ENCODE peak calls at places on chromosomes 2 and 18, in five cellular contexts. R is tibial artery, E is ascending aorta, X is transverse colon, S is fibroblast of lung. L is an unnamed sample. For H3K4me1, the result is how much of the 10 kb centered on the place peaks cover.

GRCh38 chr18:58592223-58593214 is 36.4 kb downstream of the ALPK2 start:
- DNase-seq in E (no peak), S (no peak), R (no peak), X (no peak), L (no peak)

GRCh38 chr2:144111443-144111842 is 408.5 kb downstream of the ZEB2 start:
- DNase-seq in X (no peak), R (no peak), S (peak), E (no peak), L (peak)

GRCh38 chr2:236177604-236177966 is 9.4 kb upstream of the GBX2 start:
- DNase-seq in S (no peak), R (no peak), X (peak), E (no peak), L (peak)

GRCh38 chr2:177295479-177295878 is 31.0 kb upstream of the NFE2L2 start:
- DNase-seq in S (peak), E (no peak), R (no peak), X (no peak), L (no peak)

GRCh38 chr2:223995569-223995968 is 38.3 kb downstream of the MRPL44 start:
- DNase-seq in S (peak), X (no peak), R (no peak), E (no peak), L (no peak)

GRCh38 chr2:169982929-169983328 is 155.7 kb downstream of the UBR3 start:
- DNase-seq in E (no peak), X (no peak), R (no peak), S (no peak), L (no peak)

GRCh38 chr2:10363861-10364610 is 61.3 kb downstream of the HPCAL1 start:
- DNase-seq in E (no peak), X (no peak), S (no peak), R (no peak), L (no peak)

GRCh38 chr2:58981237-58981636 is 740.1 kb upstream of the FANCL start:
- DNase-seq in S (no peak), E (no peak), X (no peak), R (no peak), L (no peak)

GRCh38 chr2:109255594-109255993 is 126.6 kb downstream of the SH3RF3 start:
- DNase-seq in R (no peak), E (peak), S (no peak), X (no peak), L (no peak)

GRCh38 chr18:7921938-7922587 is 354.9 kb downstream of the PTPRM start:
- DNase-seq in S (peak), R (no peak), E (no peak), X (no peak), L (no peak)

GRCh38 chr2:171083426-171083825 is 77.3 kb downstream of the TLK1 start:
- DNase-seq in E (no peak), X (no peak), S (no peak), R (no peak), L (no peak)

GRCh38 chr2:54446625-54447024 is 9.5 kb upstream of the SPTBN1 start:
- DNase-seq in X (no peak), S (no peak), R (no peak), E (no peak), L (no peak)

DNA sequence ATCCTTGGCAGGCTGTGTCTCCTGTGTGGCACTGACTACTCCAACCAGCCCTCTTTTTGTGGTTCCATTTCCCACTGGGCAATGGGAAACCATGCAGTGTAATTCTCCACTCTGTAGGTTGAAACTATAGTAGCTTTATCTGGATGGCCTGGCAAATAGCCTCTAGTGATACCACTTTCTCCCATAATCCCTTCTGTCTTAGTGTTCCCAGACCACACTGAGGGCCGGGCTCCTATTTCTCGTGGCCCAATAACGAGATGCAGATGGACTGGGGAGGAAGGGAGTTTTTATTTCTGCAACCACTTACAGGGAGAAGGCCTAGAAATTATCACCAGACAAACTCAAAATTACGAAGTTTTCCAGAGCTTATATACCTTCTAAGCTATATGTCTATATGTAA is 24.7 kb downstream of the SKA1 start:
- DNase-seq in R (no peak), X (no peak), S (no peak), E (no peak), L (no peak)
- H3K4me1 ChIP-seq in R (under half), X (under half), S (under half), E (under half), L (under half)

GRCh38 chr2:205680903-205681302 is 1.4 kb upstream of the NRP2 start:
- DNase-seq in E (no peak), X (no peak), R (no peak), S (no peak), L (no peak)
- H3K4me3 ChIP-seq in E (no peak), X (no peak), R (no peak), S (no peak), L (no peak)

DNA sequence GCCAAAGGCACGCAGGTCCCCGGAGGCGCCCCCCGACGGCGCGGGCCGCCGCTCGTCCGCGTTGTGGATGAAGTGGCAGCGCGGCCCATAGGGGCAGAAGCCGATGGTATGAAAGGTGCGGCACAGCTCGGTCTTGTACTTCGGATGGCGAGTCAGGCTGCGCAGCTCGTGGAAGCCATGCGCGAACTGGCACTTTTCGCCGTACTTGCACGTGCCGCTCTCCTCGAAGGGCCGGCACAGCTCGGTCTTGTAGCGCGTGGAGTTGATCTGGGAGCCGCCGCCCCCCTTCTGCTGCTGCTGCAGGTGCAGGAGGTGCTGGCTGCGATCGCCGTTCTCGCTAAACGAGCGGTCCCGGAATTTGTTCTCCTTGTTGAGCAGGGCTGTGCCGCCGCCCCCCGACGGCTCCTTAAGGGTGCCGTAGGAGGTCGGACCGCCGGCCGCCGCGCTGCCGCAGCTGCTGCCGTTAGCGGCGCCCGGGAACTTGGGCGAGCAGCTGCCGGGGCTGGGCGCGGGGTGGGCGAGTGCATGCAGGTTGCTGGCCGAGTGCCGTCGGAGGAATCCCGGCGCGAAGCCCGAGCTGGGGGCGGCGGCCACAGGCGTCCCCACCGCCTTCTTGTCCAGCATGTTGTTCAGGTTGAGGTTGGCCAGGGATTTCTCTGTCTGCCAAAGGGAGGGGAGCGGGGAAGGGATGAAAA is 1.2 kb downstream of the ZFP36L2 start:
- DNase-seq in X (peak), R (peak), S (peak), E (peak), L (peak)
- H3K4me1 ChIP-seq in X (under half), R (half or more), S (under half), E (under half), L (under half)

DNA sequence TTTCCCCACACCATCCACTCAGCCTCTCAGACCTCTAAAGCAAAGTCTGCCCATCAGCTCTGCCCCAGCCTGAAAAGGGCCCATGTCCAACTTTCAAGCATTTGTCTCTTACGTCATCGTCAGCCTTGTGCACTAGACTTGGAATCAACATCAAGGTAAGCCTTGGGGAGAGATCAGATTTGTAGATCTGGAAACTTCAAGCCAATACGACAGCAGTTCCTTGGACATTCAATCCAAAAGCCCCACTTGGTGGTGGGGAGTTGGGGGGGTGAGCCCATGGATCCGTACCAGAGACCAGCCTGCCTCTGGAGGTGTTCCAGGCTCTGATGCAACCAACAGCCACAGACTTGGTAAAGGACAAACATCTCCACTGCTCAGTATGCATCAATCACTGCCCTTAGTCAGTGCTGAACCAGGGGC is 206.8 kb upstream of the MEIS1 start:
- DNase-seq in S (no peak), X (no peak), E (no peak), R (peak), L (no peak)
- H3K4me3 ChIP-seq in S (no peak), X (no peak), E (no peak), R (no peak), L (no peak)

L was measured in BE2C.